ENCODE peak calls at places on chromosomes 1 and 21, in seven cellular contexts. L, X, N, R, S, C and D are unnamed samples.

GRCh38 chr1:234176000-234176399 is 197.3 kb upstream of the COA6 start:
- DNase-seq in L (peak; percentile 29), X (no peak), N (no peak), R (no peak), S (no peak), C (no peak), D (no peak)

GRCh38 chr1:117147856-117148588 is 26.5 kb upstream of the TRIM45 start:
- DNase-seq in L (no peak), X (no peak), N (no peak), R (peak; percentile 70), S (no peak), C (no peak), D (peak; percentile 84)

GRCh38 chr1:27686223-27686990 is 14.4 kb upstream of the IFI6 start:
- DNase-seq in L (no peak), X (peak; percentile 57), N (peak; percentile 79), R (no peak), S (no peak), C (no peak), D (no peak)

GRCh38 chr1:198605880-198606458 is 32.9 kb upstream of the PTPRC start:
- DNase-seq in L (no peak), X (no peak), N (no peak), R (peak; percentile 59), S (no peak), C (no peak), D (no peak)

GRCh38 chr1:196516373-196516772 is 91.9 kb downstream of the KCNT2 start:
- DNase-seq in L (no peak), X (no peak), N (no peak), R (no peak), S (no peak), C (no peak), D (no peak)

GRCh38 chr1:171645553-171646336 is 6.7 kb downstream of the MYOC start:
- DNase-seq in L (peak; percentile 24), X (no peak), N (no peak), R (no peak), S (peak; percentile 86), C (no peak), D (no peak)

GRCh38 chr1:7576946-7577657 is 194.0 kb upstream of the VAMP3 start:
- DNase-seq in L (no peak), X (peak; percentile 73), N (peak; percentile 83), R (no peak), S (no peak), C (no peak), D (no peak)

GRCh38 chr21:32386195-32386870 is 6.5 kb downstream of the URB1 start:
- DNase-seq in L (no peak), X (no peak), N (no peak), R (peak; percentile 85), S (no peak), C (no peak), D (peak; percentile 83)

GRCh38 chr1:44694863-44695478 is 20.5 kb downstream of the ARMH1 start:
- DNase-seq in L (no peak), X (no peak), N (no peak), R (no peak), S (no peak), C (no peak), D (no peak)

GRCh38 chr1:155466996-155467395 is 95.6 kb downstream of the ASH1L start:
- DNase-seq in L (no peak), X (no peak), N (no peak), R (peak; percentile 85), S (peak; percentile 89), C (no peak), D (peak; percentile 68)

GRCh38 chr21:15729674-15730483 is at the start of gene USP25:
- DNase-seq in L (peak; percentile 81), X (peak; percentile 96), N (peak; percentile 96), R (peak; percentile 73), S (peak; percentile 57), C (peak; percentile 80), D (peak; percentile 87)

GRCh38 chr1:16195518-16195905 is 16.9 kb downstream of the ARHGEF19 start:
- DNase-seq in L (no peak), X (no peak), N (no peak), R (no peak), S (no peak), C (no peak), D (no peak)

GRCh38 chr1:213409971-213410370 is 358.9 kb downstream of the RPS6KC1 start:
- DNase-seq in L (no peak), X (no peak), N (peak; percentile 41), R (no peak), S (no peak), C (no peak), D (no peak)

GRCh38 chr21:33825898-33826297 is 89.7 kb downstream of the ATP5PO start:
- DNase-seq in L (no peak), X (no peak), N (no peak), R (no peak), S (peak; percentile 65), C (no peak), D (no peak)

GRCh38 chr1:201112173-201112731 is at the start of gene CACNA1S:
- DNase-seq in L (no peak), X (no peak), N (no peak), R (no peak), S (no peak), C (no peak), D (no peak)

GRCh38 chr1:19381261-19381660 is 69.1 kb downstream of the SLC66A1 start:
- DNase-seq in L (peak; percentile 26), X (no peak), N (no peak), R (no peak), S (no peak), C (no peak), D (no peak)

GRCh38 chr1:246306415-246307037 is 200.6 kb downstream of the SMYD3 start:
- DNase-seq in L (no peak), X (no peak), N (no peak), R (no peak), S (peak; percentile 30), C (no peak), D (peak; percentile 43)

GRCh38 chr1:86988835-86989234 is 74.4 kb downstream of the HS2ST1 start:
- DNase-seq in L (no peak), X (no peak), N (no peak), R (no peak), S (no peak), C (no peak), D (no peak)

GRCh38 chr1:219535021-219535420 is 77.9 kb downstream of the ZC3H11B start:
- DNase-seq in L (no peak), X (no peak), N (no peak), R (no peak), S (no peak), C (no peak), D (no peak)

GRCh38 chr21:44897326-44898010 is 23.2 kb downstream of the ITGB2 start:
- DNase-seq in L (peak; percentile 1), X (peak; percentile 68), N (peak; percentile 80), R (no peak), S (no peak), C (no peak), D (no peak)

GRCh38 chr1:116690809-116691323 is 23.3 kb upstream of the IGSF3 start:
- DNase-seq in L (no peak), X (no peak), N (no peak), R (no peak), S (no peak), C (no peak), D (no peak)

GRCh38 chr1:246631426-246631825 is 65.2 kb downstream of the CNST start:
- DNase-seq in L (no peak), X (no peak), N (no peak), R (no peak), S (peak; percentile 67), C (no peak), D (no peak)

GRCh38 chr1:201183209-201183608 is 7.4 kb upstream of the IGFN1 start:
- DNase-seq in L (no peak), X (no peak), N (no peak), R (peak; percentile 80), S (no peak), C (no peak), D (no peak)

GRCh38 chr1:84027368-84027767 is 28.4 kb upstream of the TTLL7 start:
- DNase-seq in L (no peak), X (peak; percentile 5), N (no peak), R (no peak), S (no peak), C (no peak), D (no peak)

GRCh38 chr1:150543500-150544143 is 5.6 kb upstream of the ADAMTSL4 start:
- DNase-seq in L (no peak), X (peak; percentile 3), N (no peak), R (no peak), S (peak; percentile 45), C (no peak), D (peak; percentile 17)

GRCh38 chr1:53629101-53629691 is 109.8 kb downstream of the GLIS1 start:
- DNase-seq in L (no peak), X (no peak), N (peak; percentile 32), R (no peak), S (no peak), C (no peak), D (no peak)

GRCh38 chr1:216456682-216457081 is 33.4 kb upstream of the USH2A start:
- DNase-seq in L (no peak), X (peak; percentile 32), N (no peak), R (peak; percentile 81), S (peak; percentile 80), C (no peak), D (peak; percentile 81)

GRCh38 chr1:174988539-174988938 is 11.2 kb upstream of the CACYBP start:
- DNase-seq in L (no peak), X (no peak), N (no peak), R (no peak), S (no peak), C (no peak), D (no peak)

GRCh38 chr21:37233551-37234146 is 33.5 kb downstream of the VPS26C start:
- DNase-seq in L (no peak), X (no peak), N (no peak), R (no peak), S (no peak), C (no peak), D (no peak)

GRCh38 chr1:59976194-59977074 is 49.9 kb upstream of the CYP2J2 start:
- DNase-seq in L (peak; percentile 72), X (peak; percentile 84), N (peak; percentile 92), R (peak; percentile 24), S (peak; percentile 70), C (peak; percentile 30), D (peak; percentile 65)

GRCh38 chr1:24866211-24867063 is 63.6 kb downstream of the RUNX3 start:
- DNase-seq in L (no peak), X (no peak), N (no peak), R (no peak), S (no peak), C (no peak), D (peak; percentile 33)

GRCh38 chr1:167455786-167456446 is 62.4 kb downstream of the CD247 start:
- DNase-seq in L (peak; percentile 19), X (peak; percentile 38), N (peak; percentile 84), R (no peak), S (no peak), C (peak; percentile 68), D (no peak)

GRCh38 chr1:226678251-226678650 is 60.8 kb downstream of the ITPKB start:
- DNase-seq in L (no peak), X (no peak), N (no peak), R (no peak), S (no peak), C (no peak), D (no peak)